ENCODE peak calls at places on chromosomes 7 and 10, in ten cellular contexts. A is Panc1; V is left ventricle myocardium inferior; H is esophagus muscularis mucosa; Q is SK-N-SH; E is spleen; X is K562; S is lower lobe of right lung; T is CD8-positive, alpha-beta T cell; N is colonic mucosa. D is an unnamed sample. For H3K4me1, the result is how much of the 10 kb centered on the place peaks cover.

GRCh38 chr7:136869006-136869961 is 832 bp downstream of the CHRM2 start:
- DNase-seq in E (peak), S (peak), Q (peak), N (no peak), V (peak), H (no peak), T (no peak), X (no peak), A (no peak), D (peak)

GRCh38 chr10:99682032-99682431 is 22.7 kb downstream of the ENTPD7 start:
- DNase-seq in X (no peak), Q (no peak), A (no peak), S (no peak), V (no peak), T (no peak), N (no peak), E (no peak), H (no peak), D (no peak)

GRCh38 chr10:22606164-22606614 is 108.2 kb downstream of the PIP4K2A start:
- DNase-seq in S (peak), X (peak), A (no peak), E (peak), T (no peak), H (no peak), Q (no peak), V (no peak), N (no peak), D (peak)

GRCh38 chr7:45714521-45714820 is 140.3 kb downstream of the ADCY1 start:
- DNase-seq in E (no peak), A (no peak), Q (no peak), T (no peak), S (no peak), H (peak), N (no peak), V (no peak), X (no peak), D (no peak)

GRCh38 chr10:29858352-29859267 is 200.8 kb downstream of the JCAD start:
- DNase-seq in S (peak), H (no peak), Q (peak), V (peak), E (no peak), X (no peak), N (peak), T (no peak), A (peak), D (peak)

GRCh38 chr10:48456361-48456804 is 148.5 kb downstream of the ARHGAP22 start:
- DNase-seq in X (peak), E (peak), S (peak), H (no peak), N (peak), A (no peak), Q (peak), T (no peak), V (peak), D (peak)

GRCh38 chr10:3806603-3807002 is 21.6 kb upstream of the KLF6 start:
- DNase-seq in N (peak), E (no peak), V (no peak), H (no peak), A (peak), Q (no peak), S (peak), X (no peak), T (no peak), D (no peak)

GRCh38 chr7:155972247-155972646 is 160.0 kb upstream of the SHH start:
- DNase-seq in A (no peak), T (no peak), N (no peak), E (no peak), S (no peak), Q (no peak), H (no peak), V (no peak), X (no peak), D (no peak)

GRCh38 chr7:139889186-139889871 is 60.3 kb downstream of the TBXAS1 start:
- DNase-seq in A (no peak), Q (no peak), N (no peak), X (no peak), T (no peak), V (no peak), S (no peak), H (peak), E (no peak), D (no peak)

GRCh38 chr7:136956232-136956631 is 87.8 kb downstream of the CHRM2 start:
- DNase-seq in H (no peak), N (no peak), T (no peak), S (no peak), E (no peak), A (peak), V (no peak), Q (no peak), X (no peak), D (no peak)

GRCh38 chr7:91519241-91520200 is 255.3 kb downstream of the FZD1 start:
- DNase-seq in A (no peak), H (no peak), X (no peak), S (no peak), N (no peak), V (no peak), Q (no peak), T (no peak), E (no peak), D (no peak)

GRCh38 chr10:84540022-84540616 is 211.7 kb downstream of the CCSER2 start:
- DNase-seq in N (no peak), V (no peak), E (no peak), A (no peak), X (no peak), T (no peak), Q (no peak), H (no peak), S (no peak), D (no peak)

GRCh38 chr7:36546331-36546730 is 156.7 kb downstream of the ANLN start:
- DNase-seq in Q (no peak), H (no peak), X (no peak), T (no peak), V (no peak), A (no peak), N (no peak), E (no peak), S (no peak), D (no peak)

GRCh38 chr10:43573250-43574034 is 974 bp downstream of the ZNF239 start:
- DNase-seq in E (no peak), H (no peak), X (peak), N (no peak), T (no peak), V (no peak), Q (peak), S (no peak), A (no peak), D (no peak)

GRCh38 chr7:146635200-146636032 is 518.8 kb downstream of the CNTNAP2 start:
- DNase-seq in H (no peak), V (no peak), T (no peak), A (no peak), N (no peak), X (no peak), S (no peak), E (no peak), Q (no peak), D (no peak)

GRCh38 chr10:3482200-3482993 is 302.6 kb downstream of the KLF6 start:
- DNase-seq in A (no peak), N (peak), T (no peak), Q (no peak), S (no peak), V (no peak), X (peak), E (no peak), H (no peak), D (peak)

GRCh38 chr10:91642831-91643692 is 10.2 kb upstream of the PPP1R3C start:
- DNase-seq in E (no peak), N (no peak), X (no peak), Q (no peak), H (no peak), A (no peak), S (no peak), T (no peak), V (no peak), D (no peak)

GRCh38 chr10:124640538-124641231 is 103.5 kb downstream of the FAM53B start:
- DNase-seq in A (no peak), E (peak), T (no peak), N (no peak), X (peak), Q (no peak), S (peak), H (no peak), V (no peak), D (no peak)

GRCh38 chr10:43695321-43695720 is 46.6 kb upstream of the ZNF32 start:
- DNase-seq in T (no peak), Q (no peak), S (no peak), X (no peak), H (no peak), N (no peak), A (no peak), V (no peak), E (peak), D (no peak)

GRCh38 chr10:80204801-80205477 is 398 bp downstream of the ANXA11 start:
- DNase-seq in N (peak), X (peak), S (peak), A (no peak), V (peak), E (no peak), H (no peak), Q (peak), T (no peak), D (peak)

GRCh38 chr10:28874210-28874609 is 196.9 kb downstream of the BAMBI start:
- DNase-seq in A (no peak), T (no peak), X (no peak), V (no peak), S (no peak), N (no peak), Q (no peak), E (no peak), H (no peak), D (no peak)

GRCh38 chr7:78472519-78472918 is 673.9 kb downstream of the PHTF2 start:
- DNase-seq in A (no peak), H (no peak), E (no peak), S (no peak), X (no peak), Q (no peak), T (no peak), V (no peak), N (no peak), D (no peak)

GRCh38 chr10:129971381-129972144 is 7.5 kb upstream of the EBF3 start:
- DNase-seq in H (peak), N (peak), Q (peak), X (peak), T (no peak), A (no peak), S (peak), V (peak), E (peak), D (peak)

GRCh38 chr7:20350518-20350951 is 19.8 kb downstream of the ITGB8 start:
- DNase-seq in T (no peak), S (no peak), X (no peak), V (no peak), E (no peak), H (no peak), N (peak), Q (peak), A (no peak), D (peak)

GRCh38 chr10:75014516-75015230 is 96.8 kb upstream of the SAMD8 start:
- DNase-seq in T (peak), V (no peak), H (no peak), Q (no peak), E (no peak), S (no peak), A (no peak), X (no peak), N (no peak), D (no peak)

GRCh38 chr10:58641708-58642107 is 129.0 kb downstream of the BICC1 start:
- DNase-seq in N (no peak), A (no peak), V (no peak), H (no peak), S (no peak), Q (no peak), E (no peak), X (no peak), T (no peak), D (no peak)

GRCh38 chr10:74079028-74079913 is 71.4 kb downstream of the AP3M1 start:
- DNase-seq in T (no peak), E (no peak), X (peak), Q (no peak), H (no peak), A (no peak), S (no peak), N (no peak), V (no peak), D (no peak)

GRCh38 chr7:100819586-100819985 is 7.7 kb downstream of the EPHB4 start:
- DNase-seq in S (no peak), X (no peak), Q (peak), T (no peak), N (no peak), E (no peak), H (no peak), A (no peak), V (no peak), D (no peak)
- H3K4me1 ChIP-seq in S (under half), X (under half), Q (under half), T (under half), N (under half), E (half or more), H (under half), A (under half), V (under half), D (under half)

GRCh38 chr10:7792541-7792940 is 4.6 kb downstream of the ATP5F1C start:
- DNase-seq in N (no peak), Q (no peak), X (no peak), H (no peak), S (no peak), E (no peak), V (no peak), A (no peak), T (no peak), D (no peak)

GRCh38 chr10:7787150-7787856 is 490 bp downstream of the KIN start:
- DNase-seq in X (no peak), T (no peak), N (no peak), H (no peak), V (no peak), E (no peak), A (no peak), Q (no peak), S (no peak), D (no peak)

GRCh38 chr10:7788640-7789335 is 811 bp downstream of the ATP5F1C start:
- DNase-seq in A (no peak), H (no peak), V (no peak), E (no peak), S (no peak), T (no peak), Q (peak), N (peak), X (peak), D (no peak)

GRCh38 chr10:7787857-7788639 is at the start of the genes ATP5F1C and KIN:
- DNase-seq in Q (peak), E (peak), S (peak), X (peak), A (peak), H (peak), T (peak), V (peak), N (peak), D (peak)

GRCh38 chr10:7789390-7789789 is 1.4 kb downstream of the ATP5F1C start:
- DNase-seq in A (no peak), S (no peak), E (no peak), T (no peak), X (peak), Q (peak), H (no peak), V (peak), N (peak), D (no peak)
- H3K4me1 ChIP-seq in A (under half), S (half or more), E (half or more), T (under half), X (under half), Q (under half), H (half or more), V (half or more), N (under half), D (under half)

GRCh38 chr10:35422236-35422635 is 85.9 kb downstream of the CCNY start:
- DNase-seq in A (no peak), N (no peak), H (no peak), V (no peak), X (peak), Q (no peak), T (no peak), S (no peak), E (no peak), D (no peak)
- H3K4me1 ChIP-seq in A (under half), N (under half), H (half or more), V (half or more), X (under half), Q (under half), T (under half), S (half or more), E (half or more), D (under half)

DNA sequence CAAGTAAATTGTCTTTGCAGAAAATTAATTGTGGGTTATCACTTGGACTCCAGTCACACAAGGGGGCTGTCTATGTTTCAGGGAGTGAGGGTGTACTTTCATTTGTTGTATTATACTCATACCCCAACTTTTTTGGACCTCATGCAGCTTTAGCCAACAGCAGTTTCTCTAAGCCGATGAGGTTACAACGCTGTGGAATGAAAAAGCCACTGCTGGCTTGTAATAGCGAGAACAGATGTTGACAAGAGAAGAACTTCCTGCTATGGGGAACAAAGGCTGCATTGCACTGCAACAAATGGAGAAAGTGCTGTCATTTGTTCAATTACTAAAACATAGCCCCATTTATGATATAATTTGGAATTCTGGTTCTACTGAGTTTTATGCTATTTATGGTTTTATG is 104.2 kb upstream of the TMEM72 start:
- DNase-seq in V (no peak), H (peak), N (no peak), T (no peak), X (no peak), A (no peak), Q (no peak), S (no peak), E (no peak), D (no peak)
- H3K4me1 ChIP-seq in V (half or more), H (under half), N (under half), T (under half), X (under half), A (under half), Q (under half), S (under half), E (under half), D (under half)

DNA sequence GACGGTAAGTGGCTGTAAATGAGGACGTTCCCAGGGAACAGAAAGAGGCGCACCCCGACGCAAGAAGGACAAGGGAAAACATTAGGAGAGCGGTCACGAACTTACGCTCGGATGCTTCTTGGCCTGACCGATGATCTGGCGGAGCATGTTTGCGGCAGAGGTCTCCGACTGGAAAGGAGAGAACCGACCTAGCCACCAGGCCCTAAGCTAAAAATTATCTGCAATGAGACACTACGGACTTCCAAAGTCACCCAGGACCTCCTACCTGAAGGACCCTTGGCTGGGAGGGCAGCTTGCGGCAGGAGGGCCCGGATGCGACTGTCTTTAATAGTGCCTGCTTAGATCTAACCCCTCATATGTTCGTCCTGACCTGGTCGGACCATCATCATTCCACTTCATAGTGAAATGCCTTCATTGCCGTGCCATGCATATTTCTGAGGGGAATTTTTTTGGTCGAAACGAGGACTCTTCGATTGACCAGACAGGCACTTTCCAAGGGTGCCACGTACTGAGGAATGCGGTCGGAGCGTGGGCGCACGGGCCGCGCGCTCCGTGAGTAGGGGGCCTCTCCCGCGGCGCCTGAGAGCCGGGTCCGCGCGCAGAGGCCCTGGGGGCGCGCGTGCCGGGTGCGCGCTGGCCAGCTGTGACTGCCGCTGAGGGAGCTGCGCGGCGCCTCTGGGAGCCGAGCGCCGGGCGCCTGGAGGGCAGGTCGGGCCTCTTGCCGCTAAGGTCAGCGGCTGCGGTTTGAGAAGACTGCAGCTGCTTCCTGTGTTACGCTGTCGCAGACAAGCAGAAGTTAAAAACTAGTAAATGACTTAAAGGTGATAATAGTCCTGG is 33.5 kb upstream of the PHF14 start:
- DNase-seq in T (peak), N (peak), X (peak), H (peak), A (peak), S (peak), Q (peak), E (peak), V (peak), D (peak)
- H3K4me1 ChIP-seq in T (under half), N (under half), X (under half), H (half or more), A (under half), S (under half), Q (under half), E (half or more), V (half or more), D (under half)

DNA sequence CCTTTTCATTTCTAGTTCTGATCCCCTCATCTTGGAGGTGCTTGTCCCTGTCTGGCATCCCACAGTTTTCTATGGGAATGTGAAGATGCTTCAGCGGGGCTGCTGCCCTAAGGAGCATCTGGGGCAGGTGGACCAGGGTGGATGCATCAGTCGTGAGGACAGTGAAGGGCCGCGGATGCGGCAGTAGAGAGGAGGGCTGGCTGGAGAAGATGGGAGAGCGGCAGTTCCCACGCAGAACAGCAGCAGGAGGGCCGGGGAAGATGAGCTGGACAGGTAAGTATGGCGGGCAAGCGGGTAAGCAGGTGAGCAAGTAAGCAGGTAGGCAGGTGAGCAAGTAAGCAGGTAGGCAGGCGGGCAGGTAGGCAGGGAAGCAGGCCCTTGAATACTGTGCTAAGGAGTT is 48.9 kb downstream of the ASB13 start:
- DNase-seq in V (no peak), H (no peak), X (no peak), T (no peak), E (no peak), Q (no peak), A (no peak), N (no peak), S (no peak), D (no peak)
- H3K4me1 ChIP-seq in V (under half), H (half or more), X (under half), T (under half), E (under half), Q (under half), A (under half), N (under half), S (under half), D (under half)

GRCh38 chr7:55104123-55104522 is 85.3 kb downstream of the EGFR start:
- DNase-seq in T (no peak), V (no peak), E (no peak), X (no peak), S (no peak), N (no peak), Q (no peak), A (no peak), H (no peak), D (no peak)
- H3K4me1 ChIP-seq in T (under half), V (under half), E (under half), X (under half), S (under half), N (under half), Q (half or more), A (half or more), H (half or more), D (under half)

DNA sequence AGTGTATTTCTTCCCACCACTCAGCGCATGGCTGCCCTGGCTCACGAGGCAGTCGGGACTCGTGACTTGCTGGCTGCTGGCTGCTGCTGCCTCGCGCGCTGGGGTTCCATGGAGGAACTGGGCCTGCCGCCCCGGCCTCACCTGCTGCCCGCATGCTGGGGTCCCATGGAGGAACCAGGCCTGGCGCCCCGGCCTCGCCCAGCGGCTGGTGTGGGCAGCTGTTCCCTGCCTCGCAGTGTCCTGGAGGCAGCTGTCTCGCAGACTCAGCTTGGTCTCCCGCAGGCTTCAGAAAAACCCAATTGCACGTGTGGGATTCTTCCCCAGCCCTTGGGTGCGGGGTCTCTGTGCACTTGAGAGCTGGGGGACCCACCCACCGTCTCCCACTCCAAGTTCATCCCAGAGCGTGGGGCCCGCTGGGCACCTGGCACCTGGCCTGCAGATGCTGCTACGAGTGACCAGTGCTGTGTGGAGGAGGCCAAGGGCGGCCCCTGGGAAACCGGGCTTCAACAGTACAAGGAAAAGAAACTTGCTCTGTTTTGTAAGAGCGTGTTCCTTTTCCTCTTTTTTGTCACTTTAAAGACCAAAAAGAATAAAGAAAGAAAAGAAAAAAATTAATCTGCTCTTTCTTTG is 20.4 kb downstream of the PWWP2B start:
- DNase-seq in A (no peak), Q (no peak), V (no peak), X (no peak), S (no peak), N (no peak), H (no peak), T (no peak), E (peak), D (no peak)
- H3K4me1 ChIP-seq in A (half or more), Q (under half), V (half or more), X (half or more), S (half or more), N (under half), H (half or more), T (under half), E (half or more), D (half or more)